ENCODE peak calls at places on chromosomes 3 and 15, in five cellular contexts. W is GM12878, A is K562, R is HepG2, C is H1. X is an unnamed sample.

GRCh38 chr15:73273181-73274002 is 95.4 kb downstream of the HCN4 start:
- DNase-seq in W (no peak), A (peak; percentile 59), R (peak; percentile 42), C (peak; percentile 15), X (peak; percentile 86)

GRCh38 chr3:54374214-54374855 is 252.0 kb downstream of the CACNA2D3 start:
- DNase-seq in W (no peak), A (peak; percentile 8), R (peak; percentile 15), C (no peak), X (peak; percentile 78)

GRCh38 chr3:190301591-190301990 is 20.7 kb downstream of the CLDN1 start:
- DNase-seq in W (no peak), A (no peak), R (no peak), C (no peak), X (no peak)

GRCh38 chr15:101803676-101804075 is 367 bp downstream of the OR4F6 start:
- DNase-seq in W (no peak), A (no peak), R (no peak), C (no peak), X (no peak)

GRCh38 chr3:99875925-99876781 is 58.5 kb downstream of the CMSS1 start:
- DNase-seq in W (no peak), A (peak; percentile 63), R (peak; percentile 74), C (peak; percentile 71), X (peak; percentile 95)

GRCh38 chr3:160780246-160780645 is 24.2 kb downstream of the PPM1L start:
- DNase-seq in W (no peak), A (no peak), R (no peak), C (no peak), X (no peak)

GRCh38 chr3:15215996-15216395 is 9.9 kb downstream of the CAPN7 start:
- DNase-seq in W (no peak), A (no peak), R (no peak), C (no peak), X (no peak)

GRCh38 chr15:41678742-41679141 is 18.5 kb downstream of the MGA start:
- DNase-seq in W (no peak), A (no peak), R (no peak), C (no peak), X (no peak)

GRCh38 chr3:108097326-108098035 is 6.7 kb upstream of the CD47 start:
- DNase-seq in W (no peak), A (no peak), R (no peak), C (no peak), X (no peak)

GRCh38 chr3:21750831-21751391 is at the start of gene ZNF385D:
- DNase-seq in W (no peak), A (no peak), R (no peak), C (peak; percentile 64), X (peak; percentile 92)

GRCh38 chr3:189787622-189788021 is 156.4 kb downstream of the TP63 start:
- DNase-seq in W (no peak), A (no peak), R (no peak), C (no peak), X (no peak)

GRCh38 chr15:57345584-57345983 is 30.7 kb upstream of the CGNL1 start:
- DNase-seq in W (no peak), A (no peak), R (peak; percentile 54), C (no peak), X (peak; percentile 77)

GRCh38 chr3:132445812-132446211 is 28.5 kb downstream of the DNAJC13 start:
- DNase-seq in W (no peak), A (no peak), R (no peak), C (no peak), X (peak; percentile 12)

GRCh38 chr15:65214010-65214409 is 2.7 kb upstream of the CILP start:
- DNase-seq in W (no peak), A (no peak), R (no peak), C (no peak), X (no peak)

GRCh38 chr3:190722181-190722905 is 140.2 kb downstream of the GMNC start:
- DNase-seq in W (no peak), A (no peak), R (no peak), C (no peak), X (no peak)

GRCh38 chr3:71926242-71926560 is 141.3 kb upstream of the PROK2 start:
- DNase-seq in W (no peak), A (no peak), R (peak; percentile 39), C (peak; percentile 43), X (peak; percentile 95)

GRCh38 chr15:90231028-90232017 is 2.4 kb downstream of the CIB1 start:
- DNase-seq in W (peak; percentile 32), A (no peak), R (no peak), C (no peak), X (no peak)

GRCh38 chr3:113039546-113039945 is 48.8 kb downstream of the GTPBP8 start:
- DNase-seq in W (no peak), A (no peak), R (no peak), C (no peak), X (no peak)

GRCh38 chr15:55829826-55830225 is 86.9 kb upstream of the PRTG start:
- DNase-seq in W (peak; percentile 32), A (no peak), R (no peak), C (no peak), X (no peak)

GRCh38 chr3:102233881-102234280 is 200.9 kb upstream of the ZPLD1 start:
- DNase-seq in W (peak; percentile 69), A (no peak), R (no peak), C (no peak), X (no peak)

GRCh38 chr3:42351221-42351620 is 59.2 kb downstream of the LYZL4 start:
- DNase-seq in W (no peak), A (no peak), R (no peak), C (no peak), X (no peak)

GRCh38 chr3:124409650-124410275 is 320.5 kb upstream of the UMPS start:
- DNase-seq in W (no peak), A (no peak), R (no peak), C (no peak), X (peak; percentile 12)

GRCh38 chr15:37370938-37371337 is 270.6 kb upstream of the MEIS2 start:
- DNase-seq in W (no peak), A (no peak), R (no peak), C (no peak), X (no peak)

GRCh38 chr15:48267766-48268165 is 61.7 kb downstream of the SLC12A1 start:
- DNase-seq in W (no peak), A (no peak), R (no peak), C (no peak), X (no peak)

GRCh38 chr3:50161320-50161719 is 6.2 kb downstream of the SEMA3F start:
- DNase-seq in W (no peak), A (no peak), R (no peak), C (no peak), X (no peak)

GRCh38 chr3:128498127-128498626 is 5.2 kb upstream of the GATA2 start:
- DNase-seq in W (no peak), A (no peak), R (no peak), C (no peak), X (no peak)

GRCh38 chr3:13110678-13111116 is 37.5 kb upstream of the IQSEC1 start:
- DNase-seq in W (peak; percentile 76), A (no peak), R (no peak), C (no peak), X (no peak)
- TF ChIP-seq CREB1 in W (no peak), A (no peak), R (no peak), C (no peak), X (no peak)

GRCh38 chr15:67931861-67932260 is 92.0 kb upstream of the RNU6-1 start:
- DNase-seq in W (no peak), A (peak; percentile 5), R (no peak), C (no peak), X (no peak)

GRCh38 chr15:67927501-67928156 is 87.8 kb upstream of the RNU6-1 start:
- DNase-seq in W (no peak), A (no peak), R (no peak), C (no peak), X (no peak)

GRCh38 chr15:67935244-67935643 is 95.4 kb upstream of the RNU6-1 start:
- DNase-seq in W (no peak), A (no peak), R (no peak), C (no peak), X (no peak)

GRCh38 chr15:67928666-67929065 is 88.8 kb upstream of the RNU6-1 start:
- DNase-seq in W (no peak), A (no peak), R (no peak), C (no peak), X (no peak)

DNA sequence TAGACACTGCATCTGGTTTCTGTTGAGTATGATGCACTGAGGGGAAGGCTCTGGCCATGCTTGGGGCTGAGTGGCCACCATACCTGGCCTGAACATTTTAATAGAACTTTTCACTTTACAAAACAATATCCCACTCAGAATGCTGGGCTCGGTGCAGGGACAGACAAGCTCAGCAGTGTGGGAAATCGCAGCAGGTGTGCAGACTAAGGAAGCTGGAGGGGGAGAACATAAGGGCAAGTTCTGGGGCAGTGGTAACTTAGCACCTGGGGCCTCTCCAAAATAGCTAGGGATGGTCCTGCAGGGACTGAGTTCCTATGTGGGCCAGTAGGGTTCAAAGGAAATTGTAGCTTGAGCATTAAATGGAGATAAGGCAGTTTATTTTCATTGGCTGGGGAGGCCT is 90.9 kb upstream of the RNU6-1 start:
- DNase-seq in W (no peak), A (no peak), R (no peak), C (no peak), X (no peak)
- H2AFZ ChIP-seq in W (no peak overlapping the region), A (no peak overlapping the region), R (no peak overlapping the region), C (no peak overlapping the region), X (no peak overlapping the region)

GRCh38 chr15:70297465-70298152 is 199.9 kb upstream of the TLE3 start:
- DNase-seq in W (no peak), A (no peak), R (no peak), C (no peak), X (no peak)

GRCh38 chr15:70303981-70304380 is 206.3 kb upstream of the TLE3 start:
- DNase-seq in W (no peak), A (no peak), R (no peak), C (no peak), X (no peak)

GRCh38 chr15:70299931-70300858 is 202.5 kb upstream of the TLE3 start:
- DNase-seq in W (peak; percentile 78), A (no peak), R (no peak), C (no peak), X (no peak)

GRCh38 chr15:70302360-70302759 is 204.6 kb upstream of the TLE3 start:
- DNase-seq in W (no peak), A (no peak), R (no peak), C (no peak), X (no peak)

GRCh38 chr15:70301396-70301795 is 203.7 kb upstream of the TLE3 start:
- DNase-seq in W (no peak), A (no peak), R (no peak), C (no peak), X (no peak)
- TF ChIP-seq CREB1 in W (no peak), A (no peak), R (no peak), C (no peak), X (no peak)

GRCh38 chr3:171715155-171715554 is 95.1 kb downstream of the PLD1 start:
- DNase-seq in W (no peak), A (no peak), R (no peak), C (no peak), X (no peak)

GRCh38 chr3:171712168-171712938 is 97.9 kb downstream of the PLD1 start:
- DNase-seq in W (no peak), A (no peak), R (no peak), C (no peak), X (no peak)

GRCh38 chr3:171710359-171710758 is 99.9 kb downstream of the PLD1 start:
- DNase-seq in W (no peak), A (no peak), R (no peak), C (no peak), X (no peak)

DNA sequence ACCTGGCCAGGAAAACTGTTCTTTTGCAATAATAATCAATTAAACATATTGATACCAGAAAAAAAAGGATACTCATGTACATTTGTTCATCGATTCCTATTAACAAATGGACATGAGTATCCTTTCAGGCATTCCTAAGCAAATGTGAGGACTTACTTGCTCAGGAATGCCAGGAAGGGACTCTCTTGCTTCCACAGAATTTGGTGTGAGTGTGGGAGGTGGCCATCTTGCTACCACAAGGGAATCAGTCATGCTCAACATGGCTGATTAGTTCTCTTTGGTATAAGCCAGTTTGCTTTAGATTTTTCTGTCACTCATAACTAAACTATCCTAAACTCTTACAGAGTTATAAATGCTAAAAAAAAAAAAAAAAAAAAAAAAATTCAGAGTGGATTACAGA is 98.8 kb downstream of the PLD1 start:
- DNase-seq in W (no peak), A (no peak), R (no peak), C (no peak), X (no peak)
- H2AFZ ChIP-seq in W (no peak overlapping the region), A (no peak overlapping the region), R (no peak overlapping the region), C (no peak overlapping the region), X (no peak overlapping the region)